ENCODE peak calls at places on chromosomes 7 and 10, in nine cellular contexts. U is GM20000; D is MG63; A is left colon; R is epithelial cell of esophagus; I is hippocampal formation; Y is fibroblast of pulmonary artery; M is MM.1S; J is activated CD8-positive, alpha-beta T cell treated with anti-CD3 and anti-CD28 coated beads, Interleukin-2, amount 10 ng/mL, durations not matched to agents 7 days and 5 days. L is an unnamed sample.

GRCh38 chr10:60197206-60197605 is 192.5 kb downstream of the ANK3 start:
- DNase-seq in U (no peak), D (no peak), Y (no peak), A (no peak), I (no peak), J (no peak), M (no peak), R (no peak), L (no peak)

GRCh38 chr7:149469806-149470205 is 8.9 kb upstream of the ZNF777 start:
- DNase-seq in M (no peak), J (no peak), Y (no peak), D (no peak), R (no peak), U (no peak), I (no peak), A (no peak), L (no peak)

GRCh38 chr7:92403760-92404074 is 43.6 kb upstream of the GATAD1 start:
- DNase-seq in J (no peak), R (no peak), Y (no peak), A (no peak), U (no peak), M (no peak), D (no peak), I (no peak), L (no peak)

GRCh38 chr10:78458983-78459638 is 425.4 kb downstream of the RPS24 start:
- DNase-seq in M (no peak), R (peak), D (no peak), J (no peak), I (no peak), A (no peak), Y (peak), U (no peak), L (no peak)

GRCh38 chr7:48411619-48412018 is 240.4 kb downstream of the ABCA13 start:
- DNase-seq in J (no peak), I (no peak), U (no peak), R (no peak), D (no peak), Y (no peak), A (no peak), M (no peak), L (no peak)

GRCh38 chr7:44967571-44968446 is 11.0 kb downstream of the MYO1G start:
- DNase-seq in A (no peak), U (peak), D (no peak), M (no peak), R (no peak), Y (peak), J (no peak), I (no peak), L (no peak)

GRCh38 chr7:15602236-15602635 is 40.4 kb upstream of the AGMO start:
- DNase-seq in I (no peak), J (no peak), A (no peak), R (peak), M (no peak), D (no peak), Y (peak), U (no peak), L (no peak)

GRCh38 chr7:150909192-150909591 is 56.9 kb downstream of the AOC1 start:
- DNase-seq in A (no peak), U (no peak), M (no peak), D (no peak), R (no peak), Y (no peak), J (peak), I (no peak), L (no peak)

GRCh38 chr10:109931153-109931552 is 7.8 kb upstream of the XPNPEP1 start:
- DNase-seq in M (no peak), R (no peak), Y (peak), J (no peak), A (no peak), U (no peak), D (peak), I (no peak), L (no peak)

L was measured in pancreas.